ENCODE peak calls at places on chromosome 20, in five cellular contexts. P is sigmoid colon, G is spleen, X is brain microvascular endothelial cell, D is OCI-LY7. B is an unnamed sample.
A peak's percentile ranks its signal among the peaks of the same experiment; 100 is the strongest.

GRCh38 chr20:57216669-57217068 is 49.8 kb downstream of the BMP7 start:
- DNase-seq in P (no peak), G (no peak), X (no peak), D (no peak), B (no peak)

GRCh38 chr20:44736170-44737021 is 9.3 kb upstream of the KCNK15 start:
- DNase-seq in P (peak; percentile 88), G (no peak), X (peak; percentile 83), D (peak; percentile 88), B (peak; percentile 29)

GRCh38 chr20:13915244-13915643 is 75.2 kb downstream of the SEL1L2 start:
- DNase-seq in P (no peak), G (no peak), X (no peak), D (no peak), B (no peak)

GRCh38 chr20:56911946-56912345 is 282.8 kb downstream of the TFAP2C start:
- DNase-seq in P (no peak), G (no peak), X (no peak), D (no peak), B (no peak)

GRCh38 chr20:13017883-13018535 is 9.2 kb downstream of the SPTLC3 start:
- DNase-seq in P (no peak), G (no peak), X (no peak), D (no peak), B (no peak)

GRCh38 chr20:6558361-6558760 is 209.1 kb upstream of the BMP2 start:
- DNase-seq in P (no peak), G (no peak), X (no peak), D (no peak), B (no peak)

GRCh38 chr20:56820984-56821383 is 191.9 kb downstream of the TFAP2C start:
- DNase-seq in P (no peak), G (no peak), X (no peak), D (no peak), B (no peak)

GRCh38 chr20:5770240-5770986 is 20.2 kb downstream of the SHLD1 start:
- DNase-seq in P (no peak), G (no peak), X (no peak), D (peak; percentile 78), B (no peak)

GRCh38 chr20:57000441-57000968 is 265.9 kb downstream of the BMP7 start:
- DNase-seq in P (no peak), G (no peak), X (no peak), D (no peak), B (no peak)

GRCh38 chr20:47318027-47318595 is 38.4 kb downstream of the ZMYND8 start:
- DNase-seq in P (peak; percentile 82), G (no peak), X (peak; percentile 68), D (no peak), B (no peak)

GRCh38 chr20:57097245-57097935 is 169.1 kb downstream of the BMP7 start:
- DNase-seq in P (no peak), G (peak; percentile 49), X (no peak), D (no peak), B (no peak)

GRCh38 chr20:52087471-52087870 is 104.1 kb downstream of the ZFP64 start:
- DNase-seq in P (no peak), G (no peak), X (no peak), D (no peak), B (no peak)

GRCh38 chr20:44264287-44264686 is 17.2 kb downstream of the GDAP1L1 start:
- DNase-seq in P (no peak), G (no peak), X (no peak), D (no peak), B (no peak)

GRCh38 chr20:16271450-16271849 is 301.8 kb downstream of the KIF16B start:
- DNase-seq in P (no peak), G (no peak), X (no peak), D (no peak), B (no peak)

GRCh38 chr20:48626226-48626937 is 201.4 kb downstream of the PREX1 start:
- DNase-seq in P (no peak), G (peak; percentile 69), X (no peak), D (no peak), B (no peak)

GRCh38 chr20:58995461-58996225 is 11.4 kb downstream of the CTSZ start:
- DNase-seq in P (no peak), G (peak; percentile 44), X (no peak), D (no peak), B (no peak)

GRCh38 chr20:56373942-56374341 is 15.2 kb downstream of the FAM210B start:
- DNase-seq in P (no peak), G (no peak), X (peak; percentile 91), D (no peak), B (no peak)

GRCh38 chr20:57654998-57655811 is 35.0 kb upstream of the ZBP1 start:
- DNase-seq in P (no peak), G (peak; percentile 70), X (no peak), D (peak; percentile 12), B (no peak)

GRCh38 chr20:50610212-50610718 is 81.1 kb downstream of the RIPOR3 start:
- DNase-seq in P (no peak), G (no peak), X (no peak), D (peak; percentile 36), B (no peak)
- TF ChIP-seq CTCF in P (no peak), G (no peak), X (peak; percentile 32), D (peak; percentile 54), B (peak; percentile 18)

DNA sequence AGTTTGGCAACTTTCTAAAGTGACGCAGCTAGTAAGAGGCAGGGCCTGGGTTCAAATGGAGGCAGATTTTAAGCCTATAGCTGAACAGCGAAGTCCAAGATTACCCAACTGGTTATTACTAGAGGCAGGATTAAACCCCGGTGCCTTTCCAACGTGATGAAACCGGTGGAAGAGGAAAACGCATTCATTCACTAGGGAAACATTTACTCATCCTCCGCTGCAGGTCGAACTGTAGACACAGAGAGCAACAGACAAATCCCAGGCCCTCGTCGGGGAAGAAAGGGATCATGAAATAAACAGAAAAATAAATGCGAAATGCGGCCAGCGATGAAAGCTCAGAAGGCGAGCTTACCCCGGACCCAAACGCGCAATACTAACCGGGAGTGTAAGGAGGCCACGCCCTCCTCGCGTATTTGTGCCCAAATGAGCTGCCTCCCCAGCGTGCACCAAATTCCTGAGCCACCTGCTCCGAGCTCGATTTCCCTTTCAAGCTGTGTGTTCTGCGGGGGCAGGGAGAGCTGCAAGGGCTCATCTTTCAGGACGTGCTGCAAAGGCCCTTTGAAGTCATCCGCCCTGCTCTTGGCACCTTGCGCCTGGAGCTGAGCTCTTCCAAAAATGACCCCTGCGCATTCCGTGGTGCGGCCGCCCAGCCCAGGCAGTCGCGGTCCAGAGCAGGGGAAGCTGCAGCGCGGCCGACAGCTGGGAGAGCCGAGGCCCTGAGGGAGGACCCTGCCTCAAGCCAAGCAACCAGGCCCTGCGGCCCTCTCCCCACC is 46.9 kb downstream of the PDYN start:
- DNase-seq in P (peak; percentile 76), G (peak; percentile 84), X (no peak), D (no peak), B (no peak)
- H3K4me3 ChIP-seq in P (peak overlapping the region; percentile 40), G (peak overlapping the region; percentile 3), X (no peak overlapping the region), D (no peak overlapping the region), B (no peak overlapping the region)

GRCh38 chr20:20666359-20666758 is 46.1 kb downstream of the RALGAPA2 start:
- DNase-seq in P (no peak), G (no peak), X (no peak), D (no peak), B (no peak)
- TF ChIP-seq CTCF in P (no peak), G (no peak), X (no peak), D (no peak), B (no peak)

DNA sequence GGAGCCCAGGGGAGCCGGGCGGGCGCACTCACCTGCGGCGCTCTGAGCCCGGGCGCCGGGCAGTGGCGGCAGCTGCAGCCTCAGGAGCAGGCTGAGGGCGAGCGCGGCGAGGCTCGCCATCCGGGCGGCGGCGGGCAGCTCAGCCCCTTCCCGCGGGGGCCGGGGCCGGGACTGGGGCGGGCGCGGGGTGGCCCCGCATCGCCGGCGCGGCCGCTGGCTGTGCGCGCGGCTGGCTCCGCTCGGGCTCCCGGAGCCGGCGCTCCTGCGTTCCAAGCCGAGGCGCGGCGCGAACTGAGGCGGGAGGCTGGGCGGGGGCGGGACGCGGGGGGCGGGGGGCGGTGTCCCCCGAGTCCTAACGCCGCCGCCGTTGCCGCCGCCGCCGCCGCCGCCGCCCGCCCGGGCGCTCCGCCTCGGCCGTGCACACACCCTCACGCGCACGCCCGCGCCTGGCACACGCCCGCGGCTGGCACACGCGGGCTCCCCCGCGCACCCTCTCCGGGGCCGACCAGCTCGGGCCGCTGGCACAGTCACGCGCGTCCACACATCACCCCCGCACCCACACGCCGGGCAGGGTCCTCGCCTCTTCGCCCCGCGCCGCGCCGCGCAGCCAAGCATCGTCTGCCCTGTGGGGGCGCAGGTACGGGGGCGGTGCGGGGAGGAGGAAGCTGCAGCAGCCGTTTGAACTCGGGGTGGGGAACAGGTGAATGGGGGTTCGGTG is at the start of gene PTPRT:
- DNase-seq in P (no peak), G (no peak), X (no peak), D (no peak), B (no peak)
- H3K4me3 ChIP-seq in P (peak within 1 kb of the TSS; percentile 10), G (peak within 1 kb of the TSS; percentile 26), X (no peak within 1 kb of the TSS), D (no peak within 1 kb of the TSS), B (no peak within 1 kb of the TSS)

GRCh38 chr20:54113553-54113952 is 43.2 kb upstream of the BCAS1 start:
- DNase-seq in P (no peak), G (no peak), X (no peak), D (no peak), B (no peak)

GRCh38 chr20:54112221-54112884 is 42.0 kb upstream of the BCAS1 start:
- DNase-seq in P (peak; percentile 71), G (no peak), X (no peak), D (no peak), B (no peak)

GRCh38 chr20:54116550-54117235 is 46.3 kb upstream of the BCAS1 start:
- DNase-seq in P (no peak), G (no peak), X (no peak), D (no peak), B (no peak)

GRCh38 chr20:54114109-54114508 is 43.7 kb upstream of the BCAS1 start:
- DNase-seq in P (no peak), G (no peak), X (no peak), D (no peak), B (no peak)

DNA sequence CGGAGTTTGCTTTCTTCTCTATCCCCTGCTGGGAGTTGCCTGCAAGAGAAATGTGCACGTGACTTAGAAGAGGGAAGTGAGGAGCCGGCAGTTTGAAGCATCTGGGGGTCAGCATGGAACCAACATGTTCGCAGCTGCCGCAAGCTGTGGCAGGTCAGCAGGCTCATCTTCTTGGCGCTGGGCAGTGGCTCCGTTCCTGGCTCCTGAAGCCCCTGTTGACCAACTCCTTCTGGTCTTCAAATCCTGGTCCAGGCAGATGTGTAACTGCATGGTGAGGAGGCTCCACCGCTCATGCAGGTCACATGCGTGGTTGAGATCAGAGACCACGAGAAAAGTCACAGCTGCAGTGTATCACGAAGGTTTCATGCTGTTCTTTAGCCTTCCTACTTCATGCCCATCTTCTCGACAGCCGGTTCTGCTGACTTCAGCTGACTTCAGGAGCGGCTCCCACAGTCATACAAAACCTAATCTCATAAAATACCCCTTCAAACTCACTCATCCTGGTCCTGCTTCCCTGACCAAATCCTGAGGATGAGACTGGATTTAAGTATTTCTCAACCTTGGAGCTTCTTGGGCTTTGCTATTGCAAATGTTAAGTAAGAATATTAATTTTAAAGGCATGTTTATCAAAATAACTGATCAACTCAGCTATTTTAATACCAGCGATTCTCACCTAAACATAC is 44.9 kb upstream of the BCAS1 start:
- DNase-seq in P (peak; percentile 80), G (no peak), X (no peak), D (no peak), B (no peak)
- TF ChIP-seq CTCF in P (no peak), G (no peak), X (no peak), D (no peak), B (no peak)